ENCODE peak calls at places on chromosomes 1 and 21, in six cellular contexts. G is CD8-positive, alpha-beta T cell; X is lower lobe of right lung; R is Peyer's patch; L is AG04450; Z is fibroblast of pulmonary artery. M is an unnamed sample.

GRCh38 chr1:243798726-243799125 is 51.3 kb downstream of the AKT3 start:
- DNase-seq in R (no peak), Z (peak; percentile 72), G (no peak), X (no peak), L (peak; percentile 42), M (peak; percentile 86)

GRCh38 chr1:168387781-168388760 is 107.4 kb downstream of the TBX19 start:
- DNase-seq in Z (no peak), L (no peak), G (no peak), X (no peak), R (no peak), M (no peak)

GRCh38 chr21:31180256-31181088 is 142.2 kb upstream of the KRTAP19-8 start:
- DNase-seq in Z (peak; percentile 74), G (no peak), L (no peak), R (no peak), X (no peak), M (no peak)

GRCh38 chr1:8478566-8478965 is 160.7 kb downstream of the SLC45A1 start:
- DNase-seq in R (no peak), G (no peak), Z (no peak), L (no peak), X (no peak), M (no peak)

GRCh38 chr1:6471086-6471841 is 5.3 kb upstream of the TNFRSF25 start:
- DNase-seq in G (no peak), L (no peak), R (peak; percentile 89), Z (no peak), X (peak; percentile 51), M (no peak)

GRCh38 chr21:41121785-41122415 is 46.1 kb upstream of the BACE2 start:
- DNase-seq in X (peak; percentile 80), G (peak; percentile 13), L (peak; percentile 16), R (peak; percentile 92), Z (peak; percentile 80), M (peak; percentile 27)

GRCh38 chr1:170978371-170978900 is 43.1 kb downstream of the MROH9 start:
- DNase-seq in L (no peak), X (no peak), Z (no peak), G (no peak), R (no peak), M (no peak)

GRCh38 chr1:58982259-58982998 is 198.6 kb upstream of the JUN start:
- DNase-seq in G (no peak), R (no peak), Z (no peak), X (no peak), L (no peak), M (no peak)

GRCh38 chr1:25562101-25562927 is 18.9 kb downstream of the LDLRAP1 start:
- DNase-seq in L (no peak), R (peak; percentile 97), X (no peak), G (peak; percentile 87), Z (no peak), M (no peak)

GRCh38 chr1:64669098-64669675 is 75.7 kb upstream of the RAVER2 start:
- DNase-seq in L (no peak), Z (no peak), R (no peak), X (no peak), G (no peak), M (no peak)

GRCh38 chr1:246302251-246302625 is 204.8 kb downstream of the SMYD3 start:
- DNase-seq in G (no peak), Z (no peak), L (no peak), R (no peak), X (no peak), M (no peak)

GRCh38 chr1:10195570-10195969 is 14.8 kb upstream of the KIF1B start:
- DNase-seq in G (no peak), R (no peak), L (no peak), Z (peak; percentile 61), X (no peak), M (peak; percentile 74)

GRCh38 chr1:215273838-215274516 is 191.4 kb downstream of the KCNK2 start:
- DNase-seq in L (peak; percentile 53), Z (peak; percentile 78), X (no peak), G (no peak), R (no peak), M (peak; percentile 80)

GRCh38 chr1:39387452-39387851 is 104.0 kb upstream of the BMP8A start:
- DNase-seq in G (no peak), X (no peak), Z (peak; percentile 84), R (no peak), L (peak; percentile 81), M (peak; percentile 94)

GRCh38 chr1:94599090-94599813 is 57.7 kb upstream of the F3 start:
- DNase-seq in Z (no peak), X (no peak), G (no peak), R (no peak), L (no peak), M (peak; percentile 53)

GRCh38 chr1:186887198-186887597 is 58.4 kb downstream of the PLA2G4A start:
- DNase-seq in Z (no peak), G (no peak), R (no peak), X (no peak), L (no peak), M (no peak)

GRCh38 chr1:117067528-117068370 is 7.6 kb downstream of the TTF2 start:
- DNase-seq in G (peak; percentile 23), R (peak; percentile 66), L (peak; percentile 41), X (no peak), Z (peak; percentile 78), M (peak; percentile 47)

GRCh38 chr1:21585037-21585436 is 75.8 kb downstream of the ALPL start:
- DNase-seq in G (no peak), Z (no peak), R (no peak), X (no peak), L (no peak), M (no peak)

GRCh38 chr1:207619833-207620572 is 24.9 kb upstream of the CR1L start:
- DNase-seq in X (no peak), G (no peak), L (peak; percentile 10), Z (peak; percentile 59), R (no peak), M (peak; percentile 20)

GRCh38 chr1:207620573-207620893 is 24.4 kb upstream of the CR1L start:
- DNase-seq in G (no peak), R (no peak), L (no peak), Z (no peak), X (no peak), M (no peak)
- TF ChIP-seq CTCF in G (no peak), R (no peak), L (no peak), Z (no peak), X (no peak), M (no peak)

GRCh38 chr1:31689821-31690220 is 14.0 kb downstream of the COL16A1 start:
- DNase-seq in R (no peak), Z (peak; percentile 93), G (no peak), L (peak; percentile 85), X (no peak), M (peak; percentile 92)
- H3K4me3 ChIP-seq in R (no peak overlapping the region), Z (no peak overlapping the region), G (no peak overlapping the region), L (no peak overlapping the region), X (no peak overlapping the region), M (no peak overlapping the region)

DNA sequence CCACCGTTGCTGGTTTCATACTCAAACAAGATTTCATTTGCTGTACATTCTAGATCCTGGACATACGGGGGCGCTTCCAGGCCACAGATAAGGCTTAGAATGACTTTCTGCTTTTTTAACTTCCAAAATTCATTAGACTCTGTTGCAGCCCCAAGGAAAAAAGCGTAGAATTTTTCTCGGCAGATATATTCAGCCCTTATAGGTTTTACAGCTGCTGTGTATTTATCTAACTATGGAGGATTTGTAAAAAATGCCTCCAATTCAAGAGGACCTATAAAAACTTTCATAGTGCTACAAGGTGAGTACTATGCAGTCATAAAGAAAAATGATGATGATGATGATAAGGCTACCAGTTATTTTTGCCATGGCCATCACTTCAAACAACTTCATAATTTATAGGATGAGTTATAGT is 51.6 kb downstream of the SLC30A10 start:
- DNase-seq in L (no peak), X (no peak), R (no peak), G (no peak), Z (peak; percentile 3), M (peak; percentile 4)
- TF ChIP-seq CTCF in L (no peak), X (no peak), R (no peak), G (no peak), Z (peak; percentile 8), M (no peak)

DNA sequence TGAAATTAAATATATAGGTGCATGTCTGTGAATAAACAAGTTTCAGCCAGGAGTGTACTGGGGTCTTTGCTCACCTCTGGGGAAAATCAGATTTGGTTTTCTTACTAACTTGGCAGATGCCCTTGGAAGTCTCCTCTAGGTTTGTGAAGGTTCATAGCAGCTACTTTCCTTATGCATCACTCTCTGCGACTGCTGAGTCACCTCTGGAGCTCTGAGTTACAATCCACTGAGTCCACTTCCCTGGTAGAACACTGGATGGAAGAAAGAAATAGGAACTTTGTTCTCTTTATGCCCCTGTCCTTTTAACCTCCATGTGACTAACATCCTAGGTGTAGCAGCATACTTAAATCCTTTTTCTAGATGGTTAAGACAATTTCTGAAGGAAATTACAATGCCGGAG is 4.4 kb upstream of the FASLG start:
- DNase-seq in X (no peak), Z (peak; percentile 62), L (peak; percentile 24), G (no peak), R (no peak), M (peak; percentile 88)
- H3K4me3 ChIP-seq in X (no peak overlapping the region), Z (no peak overlapping the region), L (no peak overlapping the region), G (no peak overlapping the region), R (no peak overlapping the region), M (no peak overlapping the region)

M was measured in foreskin fibroblast.